ENCODE peak calls at places on chromosomes 7 and 10, in seven cellular contexts. B is neural progenitor cell; C is tibial artery; A is transverse colon; Q is CD8-positive, alpha-beta T cell; Y is K562; W is AG04449. O is an unnamed sample.

GRCh38 chr7:151954866-151955820 is 1.1 kb upstream of the GALNTL5 start:
- DNase-seq in B (peak), C (peak), A (no peak), Q (no peak), Y (no peak), W (no peak), O (no peak)

GRCh38 chr7:67022501-67022900 is 25.9 kb downstream of the TYW1 start:
- DNase-seq in B (no peak), C (no peak), A (no peak), Q (no peak), Y (no peak), W (no peak), O (no peak)

GRCh38 chr10:28291881-28292297 is 11.0 kb downstream of the MPP7 start:
- DNase-seq in B (no peak), C (no peak), A (no peak), Q (no peak), Y (no peak), W (peak), O (peak)

GRCh38 chr10:88032566-88032965 is 169.1 kb downstream of the PTEN start:
- DNase-seq in B (no peak), C (no peak), A (no peak), Q (no peak), Y (no peak), W (no peak), O (no peak)

GRCh38 chr10:33005322-33006282 is 47.6 kb upstream of the ITGB1 start:
- DNase-seq in B (peak), C (peak), A (peak), Q (peak), Y (peak), W (peak), O (peak)

GRCh38 chr7:137592232-137592896 is 248.8 kb upstream of the PTN start:
- DNase-seq in B (peak), C (no peak), A (peak), Q (no peak), Y (peak), W (no peak), O (peak)

GRCh38 chr10:6667150-6667549 is 87.1 kb upstream of the PRKCQ start:
- DNase-seq in B (no peak), C (no peak), A (no peak), Q (no peak), Y (no peak), W (no peak), O (no peak)

GRCh38 chr10:5971315-5971832 is 6.0 kb downstream of the IL15RA start:
- DNase-seq in B (no peak), C (no peak), A (peak), Q (peak), Y (peak), W (no peak), O (no peak)

GRCh38 chr10:112949128-112949823 is 771 bp upstream of the TCF7L2 start:
- DNase-seq in B (no peak), C (no peak), A (peak), Q (no peak), Y (no peak), W (no peak), O (no peak)

GRCh38 chr10:100913470-100913865 is 705 bp downstream of the SLF2 start:
- DNase-seq in B (no peak), C (no peak), A (no peak), Q (no peak), Y (no peak), W (no peak), O (no peak)

GRCh38 chr10:100912609-100913469 is at the start of gene SLF2:
- DNase-seq in B (peak), C (peak), A (peak), Q (peak), Y (peak), W (peak), O (peak)

GRCh38 chr10:100909506-100910260 is 3.1 kb upstream of the SLF2 start:
- DNase-seq in B (peak), C (no peak), A (no peak), Q (no peak), Y (no peak), W (no peak), O (no peak)

GRCh38 chr10:100912013-100912608 is 652 bp upstream of the SLF2 start:
- DNase-seq in B (no peak), C (no peak), A (no peak), Q (no peak), Y (peak), W (no peak), O (no peak)

DNA sequence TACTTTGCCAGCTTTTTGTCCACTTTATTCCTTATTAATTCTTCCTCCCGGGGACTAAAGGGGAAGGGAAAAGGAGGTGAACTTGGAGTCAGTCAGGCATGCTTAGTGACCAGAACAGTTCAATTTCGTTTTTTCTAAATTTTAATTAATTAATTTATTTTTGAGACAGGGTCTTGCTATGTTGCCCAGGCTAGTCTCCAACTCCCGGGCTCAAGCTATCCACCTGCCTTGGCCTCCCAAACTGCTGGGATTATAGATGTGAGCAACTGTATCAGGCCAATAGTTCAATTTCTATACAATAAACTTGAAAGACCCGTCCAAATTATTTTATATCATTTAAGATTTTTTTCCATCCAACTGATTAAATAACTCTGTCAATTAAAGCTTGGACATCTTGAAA is 1.3 kb upstream of the SLF2 start:
- DNase-seq in B (no peak), C (no peak), A (no peak), Q (no peak), Y (no peak), W (no peak), O (no peak)
- H3K4me3 ChIP-seq in B (no peak), C (no peak), A (peak), Q (no peak), Y (no peak), W (no peak), O (no peak)

GRCh38 chr10:38094923-38095574 is 912 bp downstream of the ZNF37A start:
- DNase-seq in B (no peak), C (no peak), A (no peak), Q (no peak), Y (peak), W (no peak), O (no peak)

GRCh38 chr10:38094158-38094922 is at the start of gene ZNF37A:
- DNase-seq in B (peak), C (peak), A (peak), Q (peak), Y (peak), W (peak), O (peak)

GRCh38 chr10:38093816-38094157 is 350 bp upstream of the ZNF37A start:
- DNase-seq in B (no peak), C (peak), A (no peak), Q (no peak), Y (no peak), W (no peak), O (peak)
- TF ChIP-seq CTCF in B (no peak), C (no peak), A (peak), Q (no peak), Y (no peak), W (no peak), O (no peak)

GRCh38 chr7:28269700-28270361 is 89.2 kb upstream of the JAZF1 start:
- DNase-seq in B (no peak), C (no peak), A (no peak), Q (no peak), Y (no peak), W (no peak), O (no peak)

GRCh38 chr7:28276303-28276702 is 95.7 kb upstream of the JAZF1 start:
- DNase-seq in B (no peak), C (no peak), A (no peak), Q (no peak), Y (no peak), W (no peak), O (no peak)

GRCh38 chr7:28277364-28277763 is 96.8 kb upstream of the JAZF1 start:
- DNase-seq in B (no peak), C (no peak), A (no peak), Q (no peak), Y (no peak), W (no peak), O (no peak)

GRCh38 chr7:28270536-28270935 is 89.9 kb upstream of the JAZF1 start:
- DNase-seq in B (no peak), C (no peak), A (no peak), Q (no peak), Y (no peak), W (no peak), O (no peak)

GRCh38 chr7:28272461-28272877 is 91.9 kb upstream of the JAZF1 start:
- DNase-seq in B (peak), C (no peak), A (peak), Q (peak), Y (no peak), W (peak), O (peak)
- H3K4me3 ChIP-seq in B (no peak), C (no peak), A (peak), Q (no peak), Y (no peak), W (peak), O (no peak)

GRCh38 chr10:127815147-127815546 is 77.6 kb downstream of the CLRN3 start:
- DNase-seq in B (no peak), C (no peak), A (no peak), Q (no peak), Y (no peak), W (no peak), O (no peak)
- TF ChIP-seq CTCF in B (peak), C (no peak), A (no peak), Q (no peak), Y (no peak), W (no peak), O (no peak)

GRCh38 chr10:314871-315270 is 179.6 kb downstream of the ZMYND11 start:
- DNase-seq in B (no peak), C (no peak), A (no peak), Q (no peak), Y (no peak), W (no peak), O (no peak)

GRCh38 chr10:314381-314780 is 179.1 kb downstream of the ZMYND11 start:
- DNase-seq in B (no peak), C (no peak), A (no peak), Q (no peak), Y (no peak), W (no peak), O (no peak)

GRCh38 chr10:317926-318325 is 182.7 kb downstream of the ZMYND11 start:
- DNase-seq in B (no peak), C (no peak), A (no peak), Q (no peak), Y (no peak), W (no peak), O (no peak)

GRCh38 chr10:316390-316789 is 181.1 kb downstream of the ZMYND11 start:
- DNase-seq in B (no peak), C (no peak), A (no peak), Q (no peak), Y (no peak), W (no peak), O (no peak)

DNA sequence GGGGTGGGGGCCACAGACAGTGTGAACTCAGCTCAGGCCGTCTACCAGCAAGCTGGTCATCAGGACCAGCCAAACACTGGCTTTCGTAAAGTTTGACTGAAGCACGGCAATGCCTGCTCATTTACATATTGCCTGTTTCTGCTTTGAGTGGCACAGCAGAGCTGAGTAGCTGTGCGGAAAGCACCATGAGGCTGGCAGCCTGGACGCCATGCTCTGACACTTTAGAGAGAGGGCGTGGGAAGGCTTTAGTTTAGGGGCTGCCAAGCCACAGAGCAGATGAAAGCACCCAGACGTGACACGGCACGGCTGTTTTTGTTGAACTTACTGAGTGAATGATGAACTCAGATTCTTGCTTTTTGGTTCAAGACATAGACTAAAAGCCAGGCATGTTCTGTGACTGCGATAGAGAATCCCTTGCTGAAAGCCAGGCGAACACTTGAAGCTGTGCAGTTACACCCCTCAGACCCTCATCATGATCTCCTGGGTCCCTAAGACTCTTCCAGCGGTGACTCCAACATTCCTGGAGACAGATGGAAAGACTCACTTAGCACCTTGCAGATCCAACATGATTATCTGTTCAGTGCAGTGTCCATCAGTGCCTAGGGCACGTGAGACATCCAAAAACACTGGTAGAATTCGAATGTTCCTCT is 182.1 kb downstream of the ZMYND11 start:
- DNase-seq in B (no peak), C (no peak), A (peak), Q (peak), Y (no peak), W (no peak), O (no peak)
- H3K4me3 ChIP-seq in B (no peak), C (no peak), A (no peak), Q (no peak), Y (no peak), W (no peak), O (no peak)

GRCh38 chr10:92627845-92628480 is 35.0 kb downstream of the KIF11 start:
- DNase-seq in B (no peak), C (no peak), A (no peak), Q (no peak), Y (no peak), W (no peak), O (no peak)
- TF ChIP-seq CTCF in B (peak), C (no peak), A (no peak), Q (no peak), Y (peak), W (no peak), O (no peak)

GRCh38 chr7:133976140-133976539 is 151.0 kb upstream of the LRGUK start:
- DNase-seq in B (no peak), C (no peak), A (no peak), Q (no peak), Y (no peak), W (no peak), O (no peak)
- H3K4me3 ChIP-seq in B (no peak), C (no peak), A (no peak), Q (no peak), Y (no peak), W (no peak), O (no peak)

DNA sequence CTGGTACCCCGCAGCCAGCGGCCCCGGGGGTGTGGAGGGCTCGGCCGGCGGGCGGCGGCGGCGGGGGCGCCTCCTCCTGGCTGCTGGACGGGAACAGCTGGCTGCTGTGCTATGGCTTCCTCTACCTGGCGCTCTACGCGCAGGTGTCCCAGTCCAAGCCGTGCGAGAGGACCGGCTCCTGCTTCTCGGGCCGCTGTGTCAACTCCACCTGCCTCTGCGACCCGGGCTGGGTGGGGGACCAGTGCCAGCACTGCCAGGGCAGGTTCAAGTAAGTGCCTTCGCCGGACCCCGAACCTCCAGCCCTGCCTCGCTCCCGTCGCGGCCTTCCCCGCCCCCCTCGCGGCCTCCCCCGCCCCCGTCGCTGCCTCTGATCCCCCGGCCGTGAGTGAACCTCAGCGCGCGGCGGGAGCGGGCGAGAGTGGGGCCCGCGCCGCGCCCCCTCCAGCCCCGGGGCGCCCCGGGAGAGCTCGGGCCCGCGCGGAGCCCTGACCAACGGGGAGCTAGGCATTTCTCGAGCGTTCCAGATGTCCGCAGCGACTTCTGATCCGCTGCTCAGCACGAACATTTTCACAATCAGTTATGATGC is 704 bp downstream of the ATRNL1 start:
- DNase-seq in B (peak), C (no peak), A (peak), Q (no peak), Y (no peak), W (no peak), O (no peak)
- TF ChIP-seq CTCF in B (peak), C (no peak), A (no peak), Q (no peak), Y (no peak), W (peak), O (no peak)

DNA sequence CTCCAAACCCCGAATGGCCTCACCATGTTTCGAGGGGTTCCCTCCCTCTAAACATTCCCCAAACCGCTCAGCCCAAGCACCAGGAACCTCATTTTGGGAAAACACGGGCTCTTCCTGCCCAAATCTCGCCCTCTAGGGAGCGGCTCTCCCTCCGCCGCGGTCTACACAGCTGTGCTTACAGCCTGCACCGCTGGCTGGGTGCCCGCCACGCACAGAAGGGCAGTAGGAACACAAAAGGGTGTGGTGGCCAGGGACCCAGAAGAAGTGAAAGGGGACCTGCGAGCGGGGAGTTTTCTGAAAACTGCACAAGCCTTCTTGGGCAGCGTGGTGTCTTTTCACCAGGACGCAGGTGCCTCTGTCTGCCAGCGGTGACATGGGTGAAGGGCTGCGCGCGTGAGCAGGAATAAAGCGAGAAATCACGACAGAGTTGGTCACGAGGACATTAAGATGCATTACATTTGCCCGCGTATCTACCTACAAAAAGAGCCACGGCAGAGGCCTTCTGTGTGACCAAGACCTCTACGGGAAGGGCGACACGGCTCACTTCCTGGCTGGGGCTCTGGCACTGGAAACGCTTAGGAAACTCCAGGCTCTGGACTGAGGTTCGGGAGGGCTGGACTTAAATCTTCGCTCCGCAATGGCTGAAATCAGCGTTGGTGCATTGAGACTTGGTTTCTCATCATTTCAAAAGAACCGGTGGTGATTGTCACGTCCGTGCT is 171.7 kb downstream of the LSM5 start:
- DNase-seq in B (no peak), C (no peak), A (no peak), Q (no peak), Y (no peak), W (no peak), O (no peak)
- H3K4me3 ChIP-seq in B (no peak), C (peak), A (peak), Q (no peak), Y (no peak), W (no peak), O (no peak)

GRCh38 chr7:158781217-158781975 is 47.9 kb downstream of the ESYT2 start:
- DNase-seq in B (no peak), C (no peak), A (no peak), Q (no peak), Y (no peak), W (no peak), O (no peak)
- TF ChIP-seq CTCF in B (no peak), C (no peak), A (no peak), Q (no peak), Y (no peak), W (no peak), O (no peak)